ENCODE peak calls at places on chromosomes 16 and 17, in seven cellular contexts. A is GM20000, N is lung, M is BJ, E is right atrium auricular region, R is upper lobe of right lung, O is A673. F is an unnamed sample.

GRCh38 chr16:80915079-80915450 is 91.6 kb downstream of the CMC2 start:
- DNase-seq in A (no peak), N (no peak), M (no peak), E (no peak), R (no peak), O (no peak), F (no peak)

GRCh38 chr16:79088971-79089370 is 511.6 kb downstream of the MAF start:
- DNase-seq in A (no peak), N (no peak), M (peak; percentile 8), E (no peak), R (no peak), O (no peak), F (no peak)

GRCh38 chr17:34892864-34893263 is 68.4 kb downstream of the CCT6B start:
- DNase-seq in A (no peak), N (no peak), M (no peak), E (no peak), R (no peak), O (peak; percentile 25), F (no peak)

GRCh38 chr17:57939797-57940196 is 15.4 kb downstream of the CUEDC1 start:
- DNase-seq in A (peak; percentile 75), N (no peak), M (no peak), E (no peak), R (peak; percentile 82), O (no peak), F (no peak)

GRCh38 chr16:57736419-57737281 is 1.1 kb downstream of the KATNB1 start:
- DNase-seq in A (no peak), N (no peak), M (peak; percentile 35), E (peak; percentile 73), R (peak; percentile 67), O (peak; percentile 78), F (peak; percentile 40)

GRCh38 chr16:85173077-85173980 is 61.1 kb upstream of the CIBAR2 start:
- DNase-seq in A (no peak), N (no peak), M (no peak), E (no peak), R (no peak), O (peak; percentile 31), F (peak; percentile 78)

GRCh38 chr17:915416-916201 is 64.0 kb downstream of the NXN start:
- DNase-seq in A (no peak), N (no peak), M (no peak), E (peak; percentile 83), R (no peak), O (peak; percentile 64), F (no peak)

GRCh38 chr17:31308372-31308905 is 5.4 kb downstream of the EVI2B start:
- DNase-seq in A (peak; percentile 26), N (no peak), M (no peak), E (no peak), R (no peak), O (no peak), F (no peak)

GRCh38 chr17:77237232-77238008 is 96.7 kb downstream of the SEC14L1 start:
- DNase-seq in A (no peak), N (no peak), M (no peak), E (no peak), R (no peak), O (no peak), F (no peak)

DNA sequence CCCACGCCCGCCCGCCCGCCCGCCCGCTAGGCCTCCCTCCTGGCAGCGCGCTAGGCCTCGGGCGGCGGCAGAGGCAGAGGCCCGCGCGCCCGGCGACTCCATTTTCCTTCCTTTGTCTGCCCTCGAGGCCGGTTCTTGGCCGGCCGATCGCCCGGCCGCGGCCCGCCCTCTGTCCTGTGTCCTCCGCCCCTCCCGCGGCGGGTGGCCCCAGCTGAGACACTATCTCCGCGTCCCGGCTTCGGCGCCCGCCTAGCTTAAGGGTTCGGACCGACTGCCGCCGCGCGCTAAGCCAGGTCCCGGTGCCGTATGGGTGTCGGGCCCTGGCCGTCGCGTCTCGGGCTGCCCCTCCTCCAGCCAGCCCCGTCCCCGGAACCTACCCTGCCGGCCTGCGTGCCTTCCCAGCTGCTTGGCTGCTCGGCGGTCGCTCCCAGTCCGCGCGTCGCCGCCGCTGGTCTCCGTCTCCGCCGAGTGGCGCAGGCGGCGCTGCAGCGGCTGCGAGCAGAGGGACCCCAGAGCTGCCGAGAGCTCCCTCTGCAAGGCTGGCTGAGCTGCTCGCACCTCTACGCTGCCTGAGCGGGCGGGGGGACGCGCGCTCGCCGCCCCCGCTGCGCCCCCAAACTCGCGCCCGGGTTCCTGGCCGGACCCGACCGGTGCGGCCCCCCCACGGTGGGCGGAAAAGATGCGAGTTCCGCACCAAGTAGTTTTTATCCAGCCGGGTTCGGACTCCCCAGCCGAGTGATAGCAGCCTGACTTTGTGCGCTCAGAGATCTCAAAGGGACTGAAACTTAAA is 787 bp downstream of the CTCF start:
- DNase-seq in A (peak; percentile 63), N (peak; percentile 54), M (no peak), E (no peak), R (peak; percentile 86), O (peak; percentile 82), F (no peak)
- TF ChIP-seq CTCF in A (peak; percentile 11), N (no peak), M (peak; percentile 23), E (no peak), R (peak; percentile 20), O (peak; percentile 44), F (peak; percentile 51)

GRCh38 chr17:80012156-80012555 is 23.5 kb downstream of the TBC1D16 start:
- DNase-seq in A (no peak), N (no peak), M (no peak), E (no peak), R (no peak), O (no peak), F (no peak)
- TF ChIP-seq CTCF in A (no peak), N (no peak), M (no peak), E (no peak), R (no peak), O (no peak), F (no peak)

GRCh38 chr17:2335726-2336214 is 487 bp downstream of the TSR1 start:
- DNase-seq in A (no peak), N (no peak), M (no peak), E (no peak), R (no peak), O (no peak), F (no peak)

GRCh38 chr17:2337152-2337810 is at the start of gene SGSM2:
- DNase-seq in A (peak; percentile 95), N (peak; percentile 64), M (no peak), E (no peak), R (peak; percentile 86), O (peak; percentile 86), F (no peak)

GRCh38 chr17:2337811-2338657 is 733 bp downstream of the SGSM2 start:
- DNase-seq in A (peak; percentile 83), N (peak; percentile 51), M (no peak), E (no peak), R (peak; percentile 87), O (peak; percentile 77), F (no peak)

GRCh38 chr17:2331303-2331702 is 5.0 kb downstream of the TSR1 start:
- DNase-seq in A (no peak), N (no peak), M (no peak), E (no peak), R (no peak), O (no peak), F (no peak)

GRCh38 chr17:2336215-2337151 is at the start of gene TSR1:
- DNase-seq in A (peak; percentile 99), N (peak; percentile 93), M (peak; percentile 41), E (peak; percentile 86), R (peak; percentile 95), O (peak; percentile 97), F (peak; percentile 28)
- TF ChIP-seq CTCF in A (peak; percentile 35), N (no peak), M (peak; percentile 49), E (no peak), R (peak; percentile 24), O (peak; percentile 36), F (peak; percentile 58)

GRCh38 chr16:3363793-3364192 is 8.1 kb downstream of the OR2C1 start:
- DNase-seq in A (no peak), N (no peak), M (no peak), E (no peak), R (no peak), O (no peak), F (no peak)
- TF ChIP-seq CTCF in A (no peak), N (no peak), M (no peak), E (no peak), R (no peak), O (peak; percentile 14), F (no peak)

GRCh38 chr17:3907483-3908216 is 8.6 kb downstream of the P2RX1 start:
- DNase-seq in A (no peak), N (no peak), M (no peak), E (no peak), R (no peak), O (no peak), F (no peak)
- TF ChIP-seq CTCF in A (peak; percentile 30), N (peak; percentile 14), M (peak; percentile 18), E (no peak), R (peak; percentile 32), O (no peak), F (peak; percentile 14)

GRCh38 chr17:61808442-61808841 is 54.9 kb downstream of the BRIP1 start:
- DNase-seq in A (no peak), N (no peak), M (no peak), E (no peak), R (no peak), O (no peak), F (no peak)
- TF ChIP-seq CTCF in A (no peak), N (no peak), M (no peak), E (no peak), R (no peak), O (no peak), F (no peak)

GRCh38 chr17:11241611-11242226 is 706 bp downstream of the SHISA6 start:
- DNase-seq in A (no peak), N (no peak), M (no peak), E (no peak), R (no peak), O (peak; percentile 38), F (no peak)

GRCh38 chr17:11240841-11241610 is at the start of gene SHISA6:
- DNase-seq in A (no peak), N (no peak), M (no peak), E (no peak), R (no peak), O (peak; percentile 60), F (no peak)

GRCh38 chr17:11238710-11239109 is 2.3 kb upstream of the SHISA6 start:
- DNase-seq in A (no peak), N (no peak), M (no peak), E (no peak), R (no peak), O (no peak), F (no peak)

GRCh38 chr17:11239379-11239970 is 1.5 kb upstream of the SHISA6 start:
- DNase-seq in A (no peak), N (no peak), M (no peak), E (no peak), R (no peak), O (no peak), F (no peak)

DNA sequence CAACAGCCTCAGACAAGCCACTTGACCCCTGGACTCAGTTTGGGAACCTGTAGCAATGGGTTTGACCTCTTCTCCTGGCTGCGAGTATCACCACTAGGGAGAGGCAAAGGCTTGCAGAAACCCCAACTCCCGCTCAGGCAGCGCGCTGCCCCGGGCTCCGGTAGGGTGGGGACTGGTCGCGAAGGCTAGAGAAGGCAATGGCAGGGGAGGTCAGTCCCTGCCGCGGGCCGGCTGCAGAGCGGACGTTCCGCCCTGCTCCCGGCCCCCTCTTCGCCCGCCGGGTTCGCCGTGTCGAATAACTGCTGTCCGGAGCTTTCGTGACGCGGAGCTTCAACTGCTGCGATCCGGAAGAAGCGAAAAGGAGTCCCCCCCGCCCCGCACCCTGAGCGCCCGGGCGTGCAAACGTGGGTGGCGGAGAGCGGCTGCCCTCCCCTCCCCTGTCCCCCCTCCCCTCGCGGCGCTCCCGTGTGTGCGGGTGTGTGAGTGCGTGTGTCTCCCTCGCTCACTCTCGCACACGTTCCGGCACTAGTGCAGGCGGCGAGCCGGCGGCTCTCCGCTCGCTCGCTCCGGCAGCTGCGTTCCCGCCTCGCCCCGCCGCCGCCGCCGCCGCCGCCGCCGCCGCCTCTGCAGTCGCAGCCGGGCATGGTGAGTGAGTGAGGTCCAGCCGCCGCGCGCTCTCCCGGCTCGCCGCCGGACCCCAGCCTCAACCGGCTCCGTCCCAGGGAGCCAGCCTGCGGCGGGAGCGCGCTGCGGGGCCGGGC is 792 bp upstream of the SHISA6 start:
- DNase-seq in A (no peak), N (no peak), M (no peak), E (no peak), R (no peak), O (peak; percentile 77), F (no peak)
- TF ChIP-seq CTCF in A (no peak), N (no peak), M (no peak), E (no peak), R (no peak), O (peak; percentile 55), F (no peak)

F was measured in AG04449.